ENCODE peak calls at places on chromosome 1, in four cellular contexts. L is mesendoderm, J is H1, M is IMR-90. W is an unnamed sample.

GRCh38 chr1:14334336-14335176 is 263.9 kb upstream of the KAZN start:
- DNase-seq in L (no peak), J (no peak), M (no peak), W (no peak)

GRCh38 chr1:6625579-6626149 is 996 bp downstream of the THAP3 start:
- DNase-seq in L (peak), J (no peak), M (peak), W (no peak)

GRCh38 chr1:86137458-86137857 is 19.1 kb downstream of the COL24A1 start:
- DNase-seq in L (no peak), J (no peak), M (peak), W (no peak)

GRCh38 chr1:153460551-153460950 is at the start of gene S100A7:
- DNase-seq in L (no peak), J (no peak), M (no peak), W (no peak)

GRCh38 chr1:6587261-6588005 is 7.6 kb downstream of the ZBTB48 start:
- DNase-seq in L (no peak), J (no peak), M (no peak), W (no peak)

GRCh38 chr1:117572546-117572945 is 33.3 kb upstream of the TENT5C start:
- DNase-seq in L (no peak), J (no peak), M (no peak), W (no peak)

GRCh38 chr1:18941221-18942141 is 15.0 kb downstream of the IFFO2 start:
- DNase-seq in L (peak), J (no peak), M (peak), W (peak)

GRCh38 chr1:174883361-174883760 is 116.4 kb upstream of the CACYBP start:
- DNase-seq in L (peak), J (no peak), M (peak), W (no peak)

GRCh38 chr1:201877877-201878339 is 10.8 kb upstream of the SHISA4 start:
- DNase-seq in L (peak), J (peak), M (peak), W (no peak)

GRCh38 chr1:98053471-98054366 is 132.9 kb upstream of the DPYD start:
- DNase-seq in L (peak), J (peak), M (peak), W (peak)

GRCh38 chr1:12778061-12778460 is 4.5 kb downstream of the PRAMEF12 start:
- DNase-seq in L (no peak), J (no peak), M (no peak), W (no peak)

GRCh38 chr1:222880586-222880985 is 65.7 kb downstream of the DISP1 start:
- DNase-seq in L (peak), J (no peak), M (peak), W (no peak)

GRCh38 chr1:51234721-51235425 is 1.2 kb upstream of the RNF11 start:
- DNase-seq in L (peak), J (peak), M (peak), W (no peak)

GRCh38 chr1:185568155-185569123 is 165.8 kb upstream of the HMCN1 start:
- DNase-seq in L (no peak), J (no peak), M (no peak), W (no peak)

GRCh38 chr1:76073471-76073870 is 1.1 kb upstream of the ST6GALNAC3 start:
- DNase-seq in L (peak), J (no peak), M (peak), W (no peak)

GRCh38 chr1:95983831-95984230 is 737.8 kb upstream of the PTBP2 start:
- DNase-seq in L (no peak), J (no peak), M (no peak), W (no peak)

GRCh38 chr1:209095627-209096595 is 487.6 kb upstream of the CAMK1G start:
- DNase-seq in L (no peak), J (no peak), M (peak), W (no peak)

GRCh38 chr1:108117908-108118902 is 81.9 kb downstream of the SLC25A24 start:
- DNase-seq in L (no peak), J (no peak), M (peak), W (no peak)

GRCh38 chr1:24714859-24715520 is 30.3 kb upstream of the CLIC4 start:
- DNase-seq in L (no peak), J (no peak), M (peak), W (no peak)

GRCh38 chr1:86370627-86371026 is 25.5 kb downstream of the ODF2L start:
- DNase-seq in L (no peak), J (no peak), M (peak), W (no peak)

GRCh38 chr1:228793032-228793431 is 57.8 kb downstream of the RHOU start:
- DNase-seq in L (no peak), J (no peak), M (no peak), W (no peak)

GRCh38 chr1:147073062-147073432 is 99.2 kb downstream of the PRKAB2 start:
- DNase-seq in L (peak), J (peak), M (no peak), W (peak)

GRCh38 chr1:47676311-47677054 is 238.6 kb downstream of the FOXD2 start:
- DNase-seq in L (no peak), J (peak), M (no peak), W (peak)

GRCh38 chr1:223141021-223141420 is 2.0 kb downstream of the TLR5 start:
- DNase-seq in L (no peak), J (no peak), M (peak), W (no peak)

GRCh38 chr1:203520315-203520714 is 26.4 kb downstream of the OPTC start:
- DNase-seq in L (peak), J (no peak), M (peak), W (no peak)

GRCh38 chr1:212738330-212738729 is 38.7 kb upstream of the BATF3 start:
- DNase-seq in L (no peak), J (no peak), M (peak), W (no peak)

GRCh38 chr1:212731630-212732029 is 32.0 kb upstream of the BATF3 start:
- DNase-seq in L (no peak), J (no peak), M (no peak), W (no peak)

GRCh38 chr1:212733109-212733508 is 33.5 kb upstream of the BATF3 start:
- DNase-seq in L (no peak), J (no peak), M (no peak), W (no peak)

DNA sequence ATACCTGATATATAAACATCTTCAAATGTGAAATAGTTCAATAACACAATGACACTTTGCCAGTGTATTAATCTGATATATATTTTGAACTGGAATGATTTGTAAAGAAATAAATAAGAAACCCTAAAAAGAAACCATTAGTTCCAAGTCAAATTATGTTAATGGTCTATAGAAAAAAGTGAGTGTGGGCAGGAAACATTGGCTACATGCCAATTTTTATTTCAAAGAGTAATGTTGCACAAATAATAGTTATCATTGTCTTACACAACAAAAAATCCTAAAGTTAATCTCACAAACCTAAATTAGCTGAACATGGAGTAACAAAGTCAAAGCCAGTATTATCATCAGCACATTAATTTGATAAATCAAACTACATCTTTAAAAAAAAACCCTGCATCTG is 37.9 kb upstream of the BATF3 start:
- DNase-seq in L (no peak), J (no peak), M (no peak), W (no peak)
- H4K5ac ChIP-seq in L (no peak), J (no peak), M (no peak), W (no peak)

GRCh38 chr1:94863297-94863911 is 43.2 kb downstream of the SLC44A3 start:
- DNase-seq in L (no peak), J (no peak), M (peak), W (no peak)

GRCh38 chr1:94863919-94864318 is 43.8 kb downstream of the SLC44A3 start:
- DNase-seq in L (peak), J (no peak), M (peak), W (no peak)

GRCh38 chr1:94864821-94865220 is 44.7 kb downstream of the SLC44A3 start:
- DNase-seq in L (no peak), J (no peak), M (peak), W (no peak)

GRCh38 chr1:94865369-94865768 is 45.2 kb downstream of the SLC44A3 start:
- DNase-seq in L (no peak), J (no peak), M (peak), W (no peak)

DNA sequence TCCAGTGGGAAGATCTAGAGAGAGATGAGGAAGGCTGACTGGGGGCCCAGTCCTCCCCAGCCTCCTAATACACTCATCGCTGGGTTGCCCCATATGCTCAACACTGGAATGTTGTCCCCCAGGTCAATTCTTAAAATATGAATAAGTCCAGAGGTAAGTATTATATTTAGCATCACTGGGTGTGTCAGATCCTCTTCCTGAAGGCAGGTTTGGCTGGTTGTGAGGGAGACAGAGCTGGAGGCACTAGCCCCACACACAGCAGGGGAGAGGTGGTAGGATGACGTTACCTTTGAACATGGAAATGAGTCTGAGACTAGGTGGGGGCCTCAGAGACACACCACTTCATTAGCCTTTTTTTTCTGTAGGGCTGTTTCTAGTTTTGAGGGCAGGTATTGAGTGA is 42.6 kb downstream of the SLC44A3 start:
- DNase-seq in L (no peak), J (no peak), M (no peak), W (no peak)
- H3K27ac ChIP-seq in L (no peak), J (no peak), M (peak), W (no peak)

GRCh38 chr1:248811514-248812490 is 13.9 kb downstream of the SH3BP5L start:
- DNase-seq in L (peak), J (no peak), M (no peak), W (peak)
- H4K5ac ChIP-seq in L (no peak), J (no peak), M (no peak), W (no peak)

GRCh38 chr1:20445956-20446355 is 40.1 kb downstream of the CAMK2N1 start:
- DNase-seq in L (no peak), J (no peak), M (no peak), W (no peak)

GRCh38 chr1:20446796-20447195 is 39.2 kb downstream of the CAMK2N1 start:
- DNase-seq in L (no peak), J (no peak), M (peak), W (no peak)

GRCh38 chr1:20447794-20448193 is 38.2 kb downstream of the CAMK2N1 start:
- DNase-seq in L (no peak), J (no peak), M (no peak), W (no peak)

GRCh38 chr1:20449736-20450311 is 36.2 kb downstream of the CAMK2N1 start:
- DNase-seq in L (no peak), J (no peak), M (peak), W (no peak)

DNA sequence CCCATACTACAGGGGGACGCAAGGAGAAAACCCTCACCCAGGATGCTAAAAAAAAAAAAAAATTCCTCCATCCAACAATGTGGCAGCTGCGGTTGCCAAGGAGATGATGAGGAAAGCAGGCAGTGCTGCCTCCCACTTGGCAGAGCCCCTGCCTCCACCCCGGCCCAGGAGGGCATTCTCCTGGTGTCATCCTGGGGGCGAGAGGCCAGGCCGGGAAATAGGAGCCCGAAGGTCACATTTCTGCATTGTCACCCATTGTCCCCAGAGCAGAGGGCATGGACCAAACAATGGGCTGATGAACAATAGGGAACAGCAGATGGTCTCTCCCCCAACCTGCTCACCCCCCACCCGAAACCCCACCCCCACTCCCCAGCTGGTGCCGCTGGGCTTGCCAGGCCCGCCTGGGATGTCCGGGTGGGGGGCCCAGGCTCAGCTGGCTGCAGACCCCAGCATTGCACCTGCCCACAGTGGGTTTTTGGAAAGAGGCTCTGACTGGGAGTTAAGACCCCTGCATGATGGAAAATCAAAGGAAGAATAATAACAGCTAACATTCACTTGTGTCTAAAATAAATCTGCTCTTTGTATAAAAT is 37.3 kb downstream of the CAMK2N1 start:
- DNase-seq in L (peak), J (no peak), M (no peak), W (no peak)
- H3K27ac ChIP-seq in L (no peak), J (no peak), M (no peak), W (no peak)

GRCh38 chr1:61654067-61654466 is 70.9 kb downstream of the TM2D1 start:
- DNase-seq in L (no peak), J (no peak), M (no peak), W (no peak)

GRCh38 chr1:61655453-61655852 is 69.5 kb downstream of the TM2D1 start:
- DNase-seq in L (no peak), J (no peak), M (no peak), W (no peak)

DNA sequence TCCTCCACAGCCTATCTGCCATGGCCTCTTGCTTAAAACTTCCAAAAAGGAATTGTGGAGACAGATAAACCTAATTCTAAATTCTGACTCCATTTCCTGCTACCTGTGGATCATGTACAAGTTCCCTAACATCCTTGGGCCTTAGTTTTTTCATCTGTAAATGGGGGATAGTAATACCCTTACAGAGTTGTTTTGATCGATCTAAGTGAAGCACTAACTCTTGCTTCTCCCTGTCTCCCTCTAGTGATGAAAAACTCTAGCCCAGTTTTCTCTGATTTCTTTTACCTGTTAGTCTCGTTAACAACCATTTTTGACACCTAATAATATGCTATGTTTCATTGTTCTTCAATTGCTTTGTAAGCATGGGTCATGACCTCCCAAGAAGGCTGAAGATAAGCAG is 65.9 kb downstream of the TM2D1 start:
- DNase-seq in L (peak), J (no peak), M (no peak), W (no peak)
- H4K5ac ChIP-seq in L (no peak), J (no peak), M (no peak), W (no peak)

GRCh38 chr1:92755541-92756351 is 29.2 kb downstream of the EVI5 start:
- DNase-seq in L (no peak), J (no peak), M (peak), W (no peak)
- H3K27ac ChIP-seq in L (no peak), J (no peak), M (peak), W (no peak)

DNA sequence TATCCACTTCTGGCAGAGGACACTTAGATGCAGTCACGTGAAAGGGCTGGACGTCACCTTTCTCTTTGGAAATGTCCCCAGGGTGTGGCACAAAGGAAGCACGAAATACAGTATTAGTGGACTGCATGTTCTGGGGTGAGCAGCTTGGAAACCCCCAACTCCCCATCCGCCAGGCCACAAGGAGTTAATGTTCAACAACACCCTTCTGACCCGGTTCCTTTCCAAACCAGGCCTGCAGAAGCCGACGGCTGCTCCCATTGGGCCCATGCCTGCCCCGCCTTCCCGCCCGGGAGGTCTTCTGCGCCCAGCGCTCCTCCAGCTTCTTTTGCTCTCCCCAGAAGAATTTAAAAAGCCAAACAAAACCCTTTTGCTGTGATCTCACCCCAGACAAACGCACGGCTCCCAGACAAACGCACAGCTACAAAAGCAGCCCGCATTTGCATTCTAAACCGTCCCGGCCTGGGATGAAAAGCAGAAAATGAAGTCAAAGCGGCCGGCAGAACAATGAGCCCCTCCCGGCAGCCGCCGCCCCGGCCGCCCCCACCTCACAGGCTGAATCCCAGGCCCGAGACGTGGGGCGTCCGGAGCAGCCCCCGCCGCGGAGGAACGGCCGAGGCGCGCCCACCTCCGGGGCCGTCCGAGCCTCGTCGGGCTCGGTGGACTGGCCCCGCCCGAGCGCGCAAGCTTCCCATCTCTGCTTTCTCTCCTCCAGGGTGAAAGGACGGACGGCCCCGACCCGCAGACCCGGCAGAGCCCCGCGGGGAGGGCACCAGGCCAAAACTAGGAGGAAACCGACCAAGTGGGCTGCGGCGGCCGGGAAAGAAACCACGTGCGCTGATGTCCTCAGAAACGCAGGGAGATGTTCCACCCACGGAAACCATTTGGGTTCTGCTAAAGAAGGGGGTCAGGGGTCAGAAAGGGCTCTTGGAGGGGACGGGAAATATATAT is 101.9 kb downstream of the PLPP3 start:
- DNase-seq in L (peak), J (peak), M (peak), W (peak)
- H4K5ac ChIP-seq in L (no peak), J (no peak), M (peak), W (no peak)

GRCh38 chr1:150615346-150616201 is 13.8 kb downstream of the ENSA start:
- DNase-seq in L (no peak), J (no peak), M (no peak), W (no peak)
- H3K27ac ChIP-seq in L (no peak), J (no peak), M (peak), W (no peak)

DNA sequence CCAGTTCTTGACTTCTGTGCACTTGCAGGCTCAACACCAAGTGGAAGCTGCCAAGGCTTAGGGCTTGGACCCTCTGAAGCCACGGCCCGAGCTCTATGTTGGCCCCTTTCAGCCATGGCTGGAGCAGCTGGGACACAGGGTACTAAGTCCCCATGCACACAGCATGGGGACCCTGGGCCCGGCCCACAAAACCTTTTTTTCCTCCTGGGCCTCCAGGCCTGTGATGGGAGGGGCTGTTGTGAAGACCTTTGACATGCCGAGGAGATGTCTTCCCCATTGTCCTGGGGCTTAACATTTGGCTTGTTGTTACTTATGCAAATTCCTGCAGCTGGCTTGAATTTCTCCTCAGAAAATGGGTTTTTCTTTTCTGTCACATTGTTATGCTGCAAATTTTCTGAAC is 59.8 kb downstream of the DISC1 start:
- DNase-seq in L (no peak), J (no peak), M (no peak), W (no peak)
- H4K5ac ChIP-seq in L (no peak), J (no peak), M (no peak), W (no peak)